ENCODE peak calls at places on chromosome 2, in seven cellular contexts. K, P, T, V, E, Y and N are unnamed samples.

GRCh38 chr2:55555977-55556376 is 36.5 kb downstream of the CFAP36 start:
- DNase-seq in P (no peak), K (no peak), V (peak), T (peak), E (no peak), Y (peak), N (no peak)

GRCh38 chr2:3450385-3451031 is 68.8 kb downstream of the ADI1 start:
- DNase-seq in V (no peak), K (no peak), E (no peak), Y (no peak), P (no peak), T (no peak), N (no peak)

GRCh38 chr2:222989431-222989830 is 62.6 kb upstream of the KCNE4 start:
- DNase-seq in T (no peak), V (no peak), Y (no peak), P (no peak), E (no peak), K (no peak), N (no peak)

GRCh38 chr2:233440314-233440713 is 86.0 kb downstream of the DGKD start:
- DNase-seq in E (no peak), V (no peak), Y (no peak), T (no peak), K (no peak), P (no peak), N (no peak)

GRCh38 chr2:106886916-106887758 is 1.2 kb upstream of the ST6GAL2 start:
- DNase-seq in T (peak), P (no peak), K (peak), E (peak), Y (no peak), V (peak), N (peak)

GRCh38 chr2:144378551-144378950 is 141.4 kb downstream of the ZEB2 start:
- DNase-seq in P (no peak), E (no peak), Y (no peak), K (no peak), T (no peak), V (no peak), N (no peak)

GRCh38 chr2:98936133-98936916 is at the start of gene CRACDL:
- DNase-seq in P (no peak), V (no peak), T (peak), K (no peak), E (peak), Y (no peak), N (peak)

GRCh38 chr2:241943209-241943850 is 73.8 kb downstream of the RTP5 start:
- DNase-seq in Y (no peak), E (no peak), P (no peak), K (peak), T (no peak), V (no peak), N (no peak)

GRCh38 chr2:48043301-48043700 is 137.0 kb upstream of the FBXO11 start:
- DNase-seq in K (no peak), T (peak), E (no peak), P (no peak), V (no peak), Y (no peak), N (no peak)

GRCh38 chr2:51387235-51387634 is 355.3 kb upstream of the NRXN1 start:
- DNase-seq in E (no peak), V (peak), P (peak), Y (no peak), K (no peak), T (no peak), N (no peak)

GRCh38 chr2:54377901-54378493 is 78.1 kb upstream of the SPTBN1 start:
- DNase-seq in Y (no peak), E (no peak), V (no peak), P (no peak), T (peak), K (no peak), N (no peak)

GRCh38 chr2:79971807-79972206 is 332.7 kb downstream of the LRRTM1 start:
- DNase-seq in T (peak), P (peak), V (no peak), Y (no peak), E (no peak), K (peak), N (no peak)

GRCh38 chr2:144004742-144005141 is 515.2 kb downstream of the ZEB2 start:
- DNase-seq in E (no peak), P (no peak), T (peak), Y (no peak), K (no peak), V (no peak), N (no peak)

GRCh38 chr2:9675369-9676351 is 44.9 kb upstream of the YWHAQ start:
- DNase-seq in Y (peak), K (peak), E (no peak), T (peak), P (peak), V (peak), N (peak)

GRCh38 chr2:136025057-136025973 is 39.9 kb upstream of the DARS1 start:
- DNase-seq in E (peak), K (peak), T (peak), P (peak), Y (peak), V (peak), N (peak)

GRCh38 chr2:44706584-44707553 is 234.6 kb upstream of the SIX3 start:
- DNase-seq in Y (no peak), P (no peak), K (no peak), E (peak), T (no peak), V (no peak), N (no peak)

GRCh38 chr2:181891258-181891965 is at the start of gene ITPRID2:
- DNase-seq in T (peak), V (peak), K (peak), P (peak), E (peak), Y (peak), N (peak)

GRCh38 chr2:190205643-190206042 is 114.0 kb downstream of the HIBCH start:
- DNase-seq in K (no peak), T (no peak), Y (no peak), P (peak), E (no peak), V (no peak), N (no peak)

GRCh38 chr2:65350714-65351113 is 81.7 kb downstream of the SPRED2 start:
- DNase-seq in E (no peak), V (peak), T (peak), P (no peak), Y (peak), K (peak), N (no peak)

GRCh38 chr2:112958428-112959108 is 19.2 kb upstream of the IL36G start:
- DNase-seq in T (peak), P (peak), V (peak), E (peak), K (peak), Y (no peak), N (peak)

GRCh38 chr2:188475945-188476344 is 184.3 kb downstream of the GULP1 start:
- DNase-seq in E (no peak), P (peak), Y (peak), V (no peak), K (no peak), T (no peak), N (no peak)

GRCh38 chr2:128477891-128478290 is 159.2 kb upstream of the HS6ST1 start:
- DNase-seq in V (no peak), P (no peak), T (no peak), E (no peak), K (no peak), Y (no peak), N (no peak)
- H2BK5ac ChIP-seq in V (no peak), P (no peak), T (no peak), E (no peak), K (no peak), Y (no peak), N (no peak)

GRCh38 chr2:195695002-195695631 is 38.1 kb downstream of the SLC39A10 start:
- DNase-seq in Y (no peak), K (peak), P (no peak), E (no peak), T (peak), V (no peak), N (peak)
- H2BK5ac ChIP-seq in Y (peak), K (no peak), P (no peak), E (no peak), T (no peak), V (no peak), N (peak)

GRCh38 chr2:43478423-43479086 is 117.3 kb downstream of the THADA start:
- DNase-seq in T (no peak), P (peak), V (no peak), Y (no peak), K (no peak), E (no peak), N (no peak)

GRCh38 chr2:43473767-43474166 is 122.1 kb downstream of the THADA start:
- DNase-seq in P (no peak), K (no peak), T (no peak), V (no peak), Y (peak), E (no peak), N (no peak)

GRCh38 chr2:43474273-43474672 is 121.6 kb downstream of the THADA start:
- DNase-seq in Y (no peak), K (no peak), E (no peak), T (no peak), V (no peak), P (no peak), N (no peak)

GRCh38 chr2:43475137-43475846 is 120.5 kb downstream of the THADA start:
- DNase-seq in T (no peak), E (no peak), K (no peak), P (peak), V (no peak), Y (no peak), N (no peak)

DNA sequence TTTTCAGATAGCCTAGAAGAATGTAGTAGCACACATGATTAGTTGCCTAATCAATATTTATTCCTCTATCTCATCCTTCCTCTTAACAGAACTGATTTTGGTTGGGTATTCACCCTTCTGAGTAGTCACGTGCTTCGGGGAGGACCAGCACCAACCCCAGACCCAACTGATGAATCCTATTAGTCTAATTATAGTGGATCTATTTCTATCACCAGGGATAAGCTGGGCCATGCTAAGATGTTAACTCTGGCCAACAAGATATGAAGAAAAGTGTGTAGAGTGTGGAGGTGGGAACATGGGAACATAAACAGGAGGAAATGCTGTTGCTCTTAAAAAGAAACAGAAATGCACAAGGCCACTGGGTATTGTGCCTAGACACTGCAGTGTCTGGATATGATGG is 119.9 kb downstream of the THADA start:
- DNase-seq in P (no peak), T (no peak), E (no peak), K (no peak), V (no peak), Y (no peak), N (no peak)
- H2BK5ac ChIP-seq in P (no peak), T (no peak), E (no peak), K (no peak), V (no peak), Y (no peak), N (no peak)

GRCh38 chr2:168058675-168059074 is 188.7 kb downstream of the STK39 start:
- DNase-seq in K (no peak), T (no peak), V (no peak), P (no peak), E (no peak), Y (no peak), N (no peak)
- H2BK5ac ChIP-seq in K (no peak), T (no peak), V (no peak), P (no peak), E (no peak), Y (no peak), N (no peak)

DNA sequence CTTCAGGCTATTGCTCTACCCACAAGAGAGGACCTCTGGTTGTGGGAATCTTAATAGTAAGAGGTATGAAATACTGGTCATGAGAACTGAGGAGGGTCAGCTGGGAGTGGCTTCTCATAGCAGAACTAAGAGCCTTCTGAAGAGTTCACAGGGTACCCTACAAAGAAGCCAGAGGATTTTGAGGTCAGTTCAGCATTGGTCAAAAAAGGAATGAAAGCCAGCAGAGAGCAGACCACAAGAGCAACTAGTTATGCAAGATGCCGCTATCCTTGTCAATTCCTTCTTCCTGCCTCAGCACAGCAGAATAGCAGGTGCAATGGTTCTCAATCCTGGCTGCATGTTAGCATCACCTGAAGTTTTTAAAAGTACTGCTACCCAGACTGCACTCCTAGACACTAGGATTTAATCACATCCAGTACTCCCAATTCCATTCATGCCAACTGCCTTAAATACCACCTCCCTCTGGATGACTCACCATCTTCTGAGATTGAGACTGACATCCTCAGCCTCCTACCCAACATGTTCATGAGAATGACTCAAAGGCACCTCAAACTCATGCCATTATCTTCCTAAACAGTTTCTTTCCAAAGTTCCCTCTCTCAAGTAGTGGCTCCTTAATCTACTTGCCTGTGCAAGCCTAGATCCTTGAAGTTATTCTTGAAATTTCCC is 81.0 kb upstream of the RBMS1 start:
- DNase-seq in V (peak), T (peak), Y (peak), P (peak), E (no peak), K (no peak), N (no peak)
- H2BK5ac ChIP-seq in V (no peak), T (no peak), Y (no peak), P (peak), E (no peak), K (no peak), N (no peak)

GRCh38 chr2:11752906-11753305 is 6.5 kb downstream of the LPIN1 start:
- DNase-seq in E (no peak), T (no peak), P (no peak), Y (no peak), V (no peak), K (no peak), N (no peak)
- H2BK5ac ChIP-seq in E (no peak), T (peak), P (no peak), Y (no peak), V (no peak), K (no peak), N (no peak)

GRCh38 chr2:210269148-210269547 is 43.9 kb upstream of the ACADL start:
- DNase-seq in T (peak), P (no peak), V (no peak), K (no peak), E (no peak), Y (no peak), N (no peak)
- H2BK5ac ChIP-seq in T (no peak), P (no peak), V (no peak), K (no peak), E (no peak), Y (no peak), N (no peak)